ENCODE peak calls at places on chromosomes 7 and 10, in four cellular contexts. One of them, this sample, is unnamed.

GRCh38 chr7:107201795-107202450 is 33.1 kb downstream of the HBP1 start:
- DNase-seq in ovary: no peak
- DNase-seq in body of pancreas: peak
- DNase-seq in breast epithelium: no peak
- DNase-seq in this sample: peak

GRCh38 chr7:142441074-142441403 is 183.2 kb upstream of the PRSS58 start:
- DNase-seq in ovary: no peak
- DNase-seq in body of pancreas: no peak
- DNase-seq in breast epithelium: no peak
- DNase-seq in this sample: no peak

GRCh38 chr7:24290004-24290641 is 6.1 kb downstream of the NPY start:
- DNase-seq in ovary: no peak
- DNase-seq in body of pancreas: peak
- DNase-seq in breast epithelium: no peak
- DNase-seq in this sample: peak

GRCh38 chr7:18518555-18518954 is 23.0 kb downstream of the HDAC9 start:
- DNase-seq in ovary: no peak
- DNase-seq in body of pancreas: no peak
- DNase-seq in breast epithelium: no peak
- DNase-seq in this sample: no peak

GRCh38 chr10:121216721-121217181 is 365.6 kb downstream of the WDR11 start:
- DNase-seq in ovary: no peak
- DNase-seq in body of pancreas: no peak
- DNase-seq in breast epithelium: no peak
- DNase-seq in this sample: peak

GRCh38 chr7:28102778-28103177 is 77.8 kb downstream of the JAZF1 start:
- DNase-seq in ovary: peak
- DNase-seq in body of pancreas: no peak
- DNase-seq in breast epithelium: no peak
- DNase-seq in this sample: peak

GRCh38 chr10:129694184-129694583 is 227.1 kb downstream of the MGMT start:
- DNase-seq in ovary: no peak
- DNase-seq in body of pancreas: no peak
- DNase-seq in breast epithelium: no peak
- DNase-seq in this sample: no peak

GRCh38 chr7:11726251-11727155 is 105.5 kb downstream of the THSD7A start:
- DNase-seq in ovary: peak
- DNase-seq in body of pancreas: peak
- DNase-seq in breast epithelium: no peak
- DNase-seq in this sample: peak

GRCh38 chr7:74658171-74659004 is 870 bp downstream of the GTF2I start:
- DNase-seq in ovary: peak
- DNase-seq in body of pancreas: peak
- DNase-seq in breast epithelium: peak
- DNase-seq in this sample: peak

GRCh38 chr7:147193476-147193875 is 1076.9 kb downstream of the CNTNAP2 start:
- DNase-seq in ovary: no peak
- DNase-seq in body of pancreas: no peak
- DNase-seq in breast epithelium: no peak
- DNase-seq in this sample: no peak

GRCh38 chr7:132415259-132415658 is 161.0 kb downstream of the PLXNA4 start:
- DNase-seq in ovary: no peak
- DNase-seq in body of pancreas: no peak
- DNase-seq in breast epithelium: no peak
- DNase-seq in this sample: no peak

GRCh38 chr10:73922007-73922863 is 11.3 kb downstream of the PLAU start:
- DNase-seq in ovary: no peak
- DNase-seq in body of pancreas: no peak
- DNase-seq in breast epithelium: no peak
- DNase-seq in this sample: no peak

GRCh38 chr7:25852249-25852994 is 299.6 kb upstream of the NFE2L3 start:
- DNase-seq in ovary: no peak
- DNase-seq in body of pancreas: no peak
- DNase-seq in breast epithelium: no peak
- DNase-seq in this sample: no peak
- H3K27ac ChIP-seq in ovary: peak
- H3K27ac ChIP-seq in body of pancreas: no peak
- H3K27ac ChIP-seq in breast epithelium: peak
- H3K27ac ChIP-seq in this sample: no peak

GRCh38 chr7:150715738-150716137 is 675 bp upstream of the GIMAP1 start:
- DNase-seq in ovary: no peak
- DNase-seq in body of pancreas: no peak
- DNase-seq in breast epithelium: no peak
- DNase-seq in this sample: no peak

GRCh38 chr7:150715293-150715692 is 1.1 kb upstream of the GIMAP1 start:
- DNase-seq in ovary: no peak
- DNase-seq in body of pancreas: no peak
- DNase-seq in breast epithelium: no peak
- DNase-seq in this sample: no peak

GRCh38 chr7:150716939-150717338 is 526 bp downstream of the GIMAP1 start:
- DNase-seq in ovary: no peak
- DNase-seq in body of pancreas: no peak
- DNase-seq in breast epithelium: no peak
- DNase-seq in this sample: no peak

GRCh38 chr7:150717821-150718420 is 1.5 kb downstream of the GIMAP1 start:
- DNase-seq in ovary: no peak
- DNase-seq in body of pancreas: no peak
- DNase-seq in breast epithelium: no peak
- DNase-seq in this sample: no peak

DNA sequence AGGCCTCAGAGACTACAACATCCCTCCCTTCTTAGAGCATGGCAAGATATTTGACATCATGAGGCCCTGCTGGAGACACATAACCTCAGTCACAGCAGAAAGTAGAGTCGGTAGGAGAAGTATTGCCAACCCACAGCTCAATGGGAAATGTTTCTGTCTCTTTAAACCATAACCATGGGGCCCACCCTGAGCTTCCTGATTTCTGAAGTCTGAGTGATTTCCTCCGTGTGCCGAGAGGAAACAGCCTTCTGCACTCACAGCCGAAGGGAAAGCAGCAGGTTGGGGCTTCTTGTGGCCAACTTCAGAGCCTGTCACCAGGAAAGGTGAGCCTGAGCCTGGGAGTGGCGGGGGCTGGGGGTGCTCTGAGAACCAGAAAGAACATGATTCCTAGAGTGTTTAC is at the start of gene GIMAP1:
- DNase-seq in ovary: no peak
- DNase-seq in body of pancreas: no peak
- DNase-seq in breast epithelium: no peak
- DNase-seq in this sample: peak
- TF ChIP-seq POLR2A in ovary: no peak
- TF ChIP-seq POLR2A in body of pancreas: no peak
- TF ChIP-seq POLR2A in breast epithelium: no peak
- TF ChIP-seq POLR2A in this sample: peak

DNA sequence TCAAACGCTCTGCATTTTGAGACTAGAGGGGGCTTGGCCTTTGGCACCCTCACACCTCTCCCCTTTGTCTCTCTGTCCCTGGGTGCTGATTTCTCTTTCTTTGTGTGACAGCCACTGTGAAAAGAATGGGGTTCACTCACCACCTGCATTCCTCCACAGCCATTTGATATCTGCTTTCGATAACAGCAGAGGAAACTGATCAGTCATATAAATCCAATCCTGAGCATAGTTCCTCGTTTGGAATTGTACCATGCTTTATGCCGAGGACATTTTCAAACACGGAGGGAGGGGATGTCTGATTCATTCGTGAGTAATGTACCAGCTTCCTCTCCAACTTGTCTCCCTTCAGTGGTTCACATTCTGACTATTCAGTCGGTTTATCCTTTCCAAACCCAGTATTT is 15.8 kb downstream of the MET start:
- DNase-seq in ovary: no peak
- DNase-seq in body of pancreas: no peak
- DNase-seq in breast epithelium: no peak
- DNase-seq in this sample: peak
- H3K4me3 ChIP-seq in ovary: no peak
- H3K4me3 ChIP-seq in body of pancreas: no peak
- H3K4me3 ChIP-seq in breast epithelium: no peak
- H3K4me3 ChIP-seq in this sample: no peak

DNA sequence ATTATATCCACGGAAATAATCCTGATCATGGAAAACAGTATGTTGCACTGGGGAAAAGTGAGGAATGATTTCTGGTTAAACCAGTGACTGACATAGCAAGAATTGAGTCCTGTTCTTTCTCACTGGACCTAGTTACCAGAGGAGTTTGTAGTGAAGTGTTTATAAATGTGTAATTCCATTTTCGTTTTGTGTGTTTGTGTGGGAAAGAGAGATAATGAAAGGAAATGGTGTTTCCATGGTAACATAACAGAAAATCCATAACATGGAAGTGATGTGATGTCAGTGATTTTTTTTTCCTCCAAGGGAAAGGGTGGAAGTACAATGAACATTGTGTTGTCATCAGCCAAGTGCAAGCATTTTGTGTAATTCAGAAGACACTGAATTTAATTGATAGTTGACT is 283.9 kb downstream of the PLXDC2 start:
- DNase-seq in ovary: no peak
- DNase-seq in body of pancreas: no peak
- DNase-seq in breast epithelium: no peak
- DNase-seq in this sample: no peak
- H3K27ac ChIP-seq in ovary: no peak
- H3K27ac ChIP-seq in body of pancreas: no peak
- H3K27ac ChIP-seq in breast epithelium: peak
- H3K27ac ChIP-seq in this sample: no peak